ENCODE peak calls at places on chromosomes 7 and 10, in ten cellular contexts. D is tibial artery; Z is lower lobe of right lung; N is BJ; R is astrocyte of the spinal cord; J is cardiac muscle cell; Y is esophagus squamous epithelium; U is AG04450; B is CD8-positive, alpha-beta T cell; I is lung. G is an unnamed sample.
A peak's percentile ranks its signal among the peaks of the same experiment; 100 is the strongest.

GRCh38 chr10:10160821-10161312 is 856.8 kb upstream of the CELF2 start:
- DNase-seq in D (no peak), Z (no peak), U (no peak), J (no peak), I (no peak), N (no peak), Y (no peak), R (no peak), B (no peak), G (no peak)

GRCh38 chr7:69934475-69934903 is 336.2 kb downstream of the AUTS2 start:
- DNase-seq in I (no peak), D (no peak), J (no peak), Z (no peak), U (no peak), Y (no peak), B (no peak), N (no peak), R (no peak), G (no peak)

GRCh38 chr10:59561397-59562121 is 148.1 kb downstream of the SLC16A9 start:
- DNase-seq in J (peak; percentile 56), N (no peak), Y (no peak), I (no peak), Z (no peak), B (no peak), U (no peak), D (no peak), R (peak; percentile 13), G (peak; percentile 71)

GRCh38 chr7:81029523-81029922 is 110.7 kb upstream of the SEMA3C start:
- DNase-seq in J (no peak), N (no peak), I (no peak), R (no peak), B (no peak), U (no peak), Z (no peak), D (no peak), Y (no peak), G (no peak)

GRCh38 chr10:90421874-90422273 is 436.0 kb downstream of the HTR7 start:
- DNase-seq in J (no peak), Y (no peak), B (no peak), D (no peak), N (no peak), Z (no peak), I (no peak), U (no peak), R (no peak), G (no peak)

GRCh38 chr7:15889501-15889900 is 203.0 kb upstream of the MEOX2 start:
- DNase-seq in R (no peak), Z (no peak), D (no peak), I (no peak), Y (no peak), J (peak; percentile 13), U (no peak), B (no peak), N (no peak), G (peak; percentile 5)

GRCh38 chr7:904847-905246 is 28.5 kb downstream of the GET4 start:
- DNase-seq in D (no peak), Z (no peak), U (no peak), B (no peak), N (no peak), Y (no peak), I (no peak), R (no peak), J (peak; percentile 78), G (peak; percentile 60)

GRCh38 chr10:15579605-15580004 is 140.1 kb downstream of the ITGA8 start:
- DNase-seq in Y (no peak), I (no peak), R (peak; percentile 53), N (no peak), J (no peak), D (no peak), Z (no peak), U (peak; percentile 13), B (no peak), G (no peak)

GRCh38 chr10:80133221-80133620 is 691 bp downstream of the PLAC9 start:
- DNase-seq in R (no peak), Y (no peak), B (no peak), D (peak; percentile 85), U (no peak), Z (no peak), I (no peak), J (peak; percentile 50), N (no peak), G (peak; percentile 70)

GRCh38 chr7:47682874-47683273 is 101.0 kb upstream of the TNS3 start:
- DNase-seq in R (no peak), J (no peak), D (no peak), U (no peak), I (no peak), Z (no peak), N (no peak), Y (no peak), B (no peak), G (no peak)

GRCh38 chr10:97991875-97992274 is 38.5 kb downstream of the CRTAC1 start:
- DNase-seq in R (peak; percentile 20), B (no peak), U (no peak), J (peak; percentile 48), Z (no peak), I (no peak), N (no peak), Y (no peak), D (no peak), G (peak; percentile 31)

GRCh38 chr10:117609095-117609821 is 66.7 kb downstream of the EMX2 start:
- DNase-seq in U (no peak), N (peak; percentile 73), Y (no peak), Z (peak; percentile 66), D (peak; percentile 74), J (peak; percentile 25), R (peak; percentile 53), I (peak; percentile 80), B (no peak), G (peak; percentile 62)

GRCh38 chr7:42883950-42884349 is 27.9 kb downstream of the C7orf25 start:
- DNase-seq in D (no peak), N (no peak), R (peak; percentile 24), Z (peak; percentile 77), B (no peak), Y (no peak), J (peak; percentile 65), U (no peak), I (peak; percentile 59), G (peak; percentile 46)

GRCh38 chr7:134789967-134790685 is 10.7 kb downstream of the CALD1 start:
- DNase-seq in N (no peak), Z (no peak), I (no peak), J (peak; percentile 95), Y (no peak), U (peak; percentile 63), R (peak; percentile 67), D (no peak), B (no peak), G (peak; percentile 95)

GRCh38 chr10:71368639-71369038 is 28.1 kb upstream of the CDH23 start:
- DNase-seq in Z (no peak), J (no peak), R (no peak), Y (no peak), I (no peak), U (no peak), D (no peak), B (no peak), N (no peak), G (no peak)
- TF ChIP-seq CTCF in Z (no peak), J (peak; percentile 4), R (no peak), Y (no peak), I (no peak), U (no peak), D (no peak), B (no peak), N (no peak), G (no peak)

GRCh38 chr7:37448637-37449331 is at the start of gene ELMO1:
- DNase-seq in R (peak; percentile 22), Y (peak; percentile 34), B (peak; percentile 70), I (peak; percentile 76), Z (peak; percentile 88), U (no peak), J (peak; percentile 82), N (no peak), D (peak; percentile 85), G (peak; percentile 63)
- H3K4me3 ChIP-seq in R (peak within 1 kb of the TSS; percentile 33), Y (peak within 1 kb of the TSS; percentile 46), B (peak within 1 kb of the TSS; percentile 91), I (peak within 1 kb of the TSS; percentile 66), Z (peak within 1 kb of the TSS; percentile 79), U (no peak within 1 kb of the TSS), J (peak within 1 kb of the TSS; percentile 81), N (peak within 1 kb of the TSS; percentile 35), D (peak within 1 kb of the TSS; percentile 70), G (peak within 1 kb of the TSS; percentile 43)

GRCh38 chr7:40700653-40701475 is 566.1 kb downstream of the SUGCT start:
- DNase-seq in B (no peak), Y (no peak), I (no peak), N (no peak), R (peak; percentile 29), J (peak; percentile 53), D (no peak), Z (no peak), U (no peak), G (peak; percentile 38)
- TF ChIP-seq CTCF in B (no peak), Y (no peak), I (no peak), N (no peak), R (peak; percentile 11), J (no peak), D (no peak), Z (no peak), U (no peak), G (no peak)

GRCh38 chr7:112453505-112454171 is 3.4 kb downstream of the IFRD1 start:
- DNase-seq in Z (no peak), U (no peak), J (peak; percentile 65), Y (no peak), D (no peak), N (peak; percentile 42), B (no peak), R (peak; percentile 33), I (no peak), G (peak; percentile 71)

GRCh38 chr7:112449902-112450806 is at the start of gene IFRD1:
- DNase-seq in R (peak; percentile 99), N (peak; percentile 86), B (peak; percentile 99), D (peak; percentile 100), U (peak; percentile 98), Z (peak; percentile 99), J (peak; percentile 99), I (peak; percentile 98), Y (peak; percentile 94), G (peak; percentile 99)

GRCh38 chr7:112450807-112451661 is 774 bp downstream of the IFRD1 start:
- DNase-seq in B (peak; percentile 81), N (peak; percentile 79), R (peak; percentile 97), Y (peak; percentile 69), Z (peak; percentile 96), D (peak; percentile 98), I (peak; percentile 96), U (peak; percentile 91), J (peak; percentile 98), G (peak; percentile 97)

GRCh38 chr7:112449353-112449752 is 907 bp upstream of the IFRD1 start:
- DNase-seq in Z (no peak), U (no peak), N (no peak), J (no peak), I (peak; percentile 48), D (no peak), R (peak; percentile 41), B (peak; percentile 37), Y (no peak), G (peak; percentile 57)

DNA sequence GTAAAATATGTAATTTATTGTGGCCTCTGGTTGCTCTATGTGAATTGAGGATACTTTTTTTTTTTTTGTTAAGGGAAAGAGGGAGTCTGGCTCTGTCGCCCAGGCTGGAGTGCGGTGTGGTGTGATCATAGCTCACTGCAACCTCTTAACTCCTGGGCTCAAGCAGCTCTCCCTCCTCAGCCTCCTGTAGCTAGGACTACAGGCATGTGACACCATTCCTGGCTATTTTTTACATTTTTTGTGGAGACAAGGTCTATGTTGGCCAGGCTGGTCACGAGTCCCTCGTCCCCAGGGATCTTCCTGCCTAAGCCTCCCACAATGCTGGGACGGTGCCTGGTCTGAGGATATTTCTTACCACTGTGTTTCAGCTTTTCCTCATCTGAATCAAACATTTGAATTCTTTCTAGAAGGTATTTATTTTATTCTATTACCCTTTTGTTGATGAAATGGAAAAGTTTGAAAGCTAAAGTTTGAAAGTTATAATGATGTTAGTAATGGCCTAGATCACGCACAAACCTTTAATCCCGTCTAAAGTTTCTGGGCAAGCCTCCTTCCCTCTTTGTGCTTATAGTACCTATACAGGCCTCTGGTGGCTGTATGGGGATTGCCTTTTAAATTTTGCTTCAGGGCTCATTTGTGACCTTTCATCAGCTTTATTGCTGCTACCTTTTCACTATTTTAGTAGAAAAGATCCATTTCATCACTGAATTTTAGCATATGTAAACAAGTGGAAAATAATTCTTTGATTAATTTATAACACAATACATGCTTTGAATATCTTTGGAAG is 2.0 kb downstream of the IFRD1 start:
- DNase-seq in D (peak; percentile 92), Y (no peak), B (no peak), J (peak; percentile 72), U (no peak), R (peak; percentile 43), I (no peak), Z (peak; percentile 48), N (no peak), G (peak; percentile 82)
- H3K4me3 ChIP-seq in D (peak overlapping the region; percentile 99), Y (peak overlapping the region; percentile 90), B (peak overlapping the region; percentile 99), J (peak overlapping the region; percentile 93), U (peak overlapping the region; percentile 97), R (peak overlapping the region; percentile 100), I (peak overlapping the region; percentile 49), Z (peak overlapping the region; percentile 82), N (peak overlapping the region; percentile 100), G (peak overlapping the region; percentile 98)